ENCODE peak calls at places on chromosomes 13 and 19, in seven cellular contexts. One of them, this sample, is unnamed.

GRCh38 chr19:43957891-43958290 is 6.9 kb downstream of the ZNF221 start:
- DNase-seq in activated naive CD4-positive, alpha-beta T cell treated with anti-CD3 and anti-CD28 coated beads, Interleukin-2, amount 10 ng/mL, durations not matched to agents 7 days and 5 days: no peak
- DNase-seq in WERI-Rb-1: no peak
- DNase-seq in osteocyte: no peak
- DNase-seq in posterior cingulate gyrus: no peak
- DNase-seq in AG09319: peak; percentile 86
- DNase-seq in T-helper 2 cell: no peak
- DNase-seq in this sample: no peak

GRCh38 chr13:20528451-20528850 is 2.8 kb upstream of the CRYL1 start:
- DNase-seq in activated naive CD4-positive, alpha-beta T cell treated with anti-CD3 and anti-CD28 coated beads, Interleukin-2, amount 10 ng/mL, durations not matched to agents 7 days and 5 days: no peak
- DNase-seq in WERI-Rb-1: no peak
- DNase-seq in osteocyte: no peak
- DNase-seq in posterior cingulate gyrus: no peak
- DNase-seq in AG09319: no peak
- DNase-seq in T-helper 2 cell: peak; percentile 30
- DNase-seq in this sample: no peak

GRCh38 chr13:33904431-33904830 is 86.5 kb downstream of the RFC3 start:
- DNase-seq in activated naive CD4-positive, alpha-beta T cell treated with anti-CD3 and anti-CD28 coated beads, Interleukin-2, amount 10 ng/mL, durations not matched to agents 7 days and 5 days: no peak
- DNase-seq in WERI-Rb-1: peak; percentile 21
- DNase-seq in osteocyte: no peak
- DNase-seq in posterior cingulate gyrus: no peak
- DNase-seq in AG09319: no peak
- DNase-seq in T-helper 2 cell: no peak
- DNase-seq in this sample: no peak

GRCh38 chr13:41085961-41086360 is 24.7 kb downstream of the WBP4 start:
- DNase-seq in activated naive CD4-positive, alpha-beta T cell treated with anti-CD3 and anti-CD28 coated beads, Interleukin-2, amount 10 ng/mL, durations not matched to agents 7 days and 5 days: no peak
- DNase-seq in WERI-Rb-1: no peak
- DNase-seq in osteocyte: no peak
- DNase-seq in posterior cingulate gyrus: no peak
- DNase-seq in AG09319: no peak
- DNase-seq in T-helper 2 cell: no peak
- DNase-seq in this sample: no peak

GRCh38 chr19:29526730-29527499 is 1.1 kb downstream of the VSTM2B start:
- DNase-seq in activated naive CD4-positive, alpha-beta T cell treated with anti-CD3 and anti-CD28 coated beads, Interleukin-2, amount 10 ng/mL, durations not matched to agents 7 days and 5 days: no peak
- DNase-seq in WERI-Rb-1: no peak
- DNase-seq in osteocyte: no peak
- DNase-seq in posterior cingulate gyrus: no peak
- DNase-seq in AG09319: no peak
- DNase-seq in T-helper 2 cell: peak; percentile 19
- DNase-seq in this sample: no peak

GRCh38 chr13:80084086-80084676 is 256.7 kb downstream of the SPRY2 start:
- DNase-seq in activated naive CD4-positive, alpha-beta T cell treated with anti-CD3 and anti-CD28 coated beads, Interleukin-2, amount 10 ng/mL, durations not matched to agents 7 days and 5 days: no peak
- DNase-seq in WERI-Rb-1: no peak
- DNase-seq in osteocyte: no peak
- DNase-seq in posterior cingulate gyrus: no peak
- DNase-seq in AG09319: peak; percentile 89
- DNase-seq in T-helper 2 cell: no peak
- DNase-seq in this sample: no peak

GRCh38 chr19:35257113-35257461 is 8.3 kb downstream of the LSR start:
- DNase-seq in activated naive CD4-positive, alpha-beta T cell treated with anti-CD3 and anti-CD28 coated beads, Interleukin-2, amount 10 ng/mL, durations not matched to agents 7 days and 5 days: no peak
- DNase-seq in WERI-Rb-1: no peak
- DNase-seq in osteocyte: peak; percentile 62
- DNase-seq in posterior cingulate gyrus: no peak
- DNase-seq in AG09319: no peak
- DNase-seq in T-helper 2 cell: no peak
- DNase-seq in this sample: peak; percentile 49

GRCh38 chr13:93522486-93522885 is 295.9 kb downstream of the GPC6 start:
- DNase-seq in activated naive CD4-positive, alpha-beta T cell treated with anti-CD3 and anti-CD28 coated beads, Interleukin-2, amount 10 ng/mL, durations not matched to agents 7 days and 5 days: no peak
- DNase-seq in WERI-Rb-1: no peak
- DNase-seq in osteocyte: no peak
- DNase-seq in posterior cingulate gyrus: no peak
- DNase-seq in AG09319: no peak
- DNase-seq in T-helper 2 cell: no peak
- DNase-seq in this sample: no peak

GRCh38 chr19:1651548-1652394 is 644 bp downstream of the TCF3 start:
- DNase-seq in activated naive CD4-positive, alpha-beta T cell treated with anti-CD3 and anti-CD28 coated beads, Interleukin-2, amount 10 ng/mL, durations not matched to agents 7 days and 5 days: peak; percentile 59
- DNase-seq in WERI-Rb-1: peak; percentile 56
- DNase-seq in osteocyte: no peak
- DNase-seq in posterior cingulate gyrus: no peak
- DNase-seq in AG09319: no peak
- DNase-seq in T-helper 2 cell: peak; percentile 71
- DNase-seq in this sample: peak; percentile 72

GRCh38 chr13:111216166-111216960 is 101.3 kb downstream of the ARHGEF7 start:
- DNase-seq in activated naive CD4-positive, alpha-beta T cell treated with anti-CD3 and anti-CD28 coated beads, Interleukin-2, amount 10 ng/mL, durations not matched to agents 7 days and 5 days: peak; percentile 65
- DNase-seq in WERI-Rb-1: peak; percentile 73
- DNase-seq in osteocyte: peak; percentile 76
- DNase-seq in posterior cingulate gyrus: no peak
- DNase-seq in AG09319: no peak
- DNase-seq in T-helper 2 cell: peak; percentile 37
- DNase-seq in this sample: no peak

GRCh38 chr13:93529961-93530360 is 303.4 kb downstream of the GPC6 start:
- DNase-seq in activated naive CD4-positive, alpha-beta T cell treated with anti-CD3 and anti-CD28 coated beads, Interleukin-2, amount 10 ng/mL, durations not matched to agents 7 days and 5 days: no peak
- DNase-seq in WERI-Rb-1: no peak
- DNase-seq in osteocyte: no peak
- DNase-seq in posterior cingulate gyrus: no peak
- DNase-seq in AG09319: no peak
- DNase-seq in T-helper 2 cell: no peak
- DNase-seq in this sample: no peak

GRCh38 chr19:16380943-16381755 is 56.5 kb downstream of the KLF2 start:
- DNase-seq in activated naive CD4-positive, alpha-beta T cell treated with anti-CD3 and anti-CD28 coated beads, Interleukin-2, amount 10 ng/mL, durations not matched to agents 7 days and 5 days: no peak
- DNase-seq in WERI-Rb-1: no peak
- DNase-seq in osteocyte: no peak
- DNase-seq in posterior cingulate gyrus: no peak
- DNase-seq in AG09319: no peak
- DNase-seq in T-helper 2 cell: no peak
- DNase-seq in this sample: no peak

GRCh38 chr19:36796714-36796999 is 24.1 kb upstream of the ZNF850 start:
- DNase-seq in activated naive CD4-positive, alpha-beta T cell treated with anti-CD3 and anti-CD28 coated beads, Interleukin-2, amount 10 ng/mL, durations not matched to agents 7 days and 5 days: no peak
- DNase-seq in WERI-Rb-1: no peak
- DNase-seq in osteocyte: no peak
- DNase-seq in posterior cingulate gyrus: no peak
- DNase-seq in AG09319: no peak
- DNase-seq in T-helper 2 cell: no peak
- DNase-seq in this sample: no peak

GRCh38 chr19:33487901-33488817 is 33.4 kb downstream of the PEPD start:
- DNase-seq in activated naive CD4-positive, alpha-beta T cell treated with anti-CD3 and anti-CD28 coated beads, Interleukin-2, amount 10 ng/mL, durations not matched to agents 7 days and 5 days: no peak
- DNase-seq in WERI-Rb-1: no peak
- DNase-seq in osteocyte: no peak
- DNase-seq in posterior cingulate gyrus: no peak
- DNase-seq in AG09319: no peak
- DNase-seq in T-helper 2 cell: no peak
- DNase-seq in this sample: no peak

GRCh38 chr13:69324109-69324886 is 783.3 kb upstream of the ATXN8OS start:
- DNase-seq in activated naive CD4-positive, alpha-beta T cell treated with anti-CD3 and anti-CD28 coated beads, Interleukin-2, amount 10 ng/mL, durations not matched to agents 7 days and 5 days: no peak
- DNase-seq in WERI-Rb-1: no peak
- DNase-seq in osteocyte: no peak
- DNase-seq in posterior cingulate gyrus: no peak
- DNase-seq in AG09319: no peak
- DNase-seq in T-helper 2 cell: no peak
- DNase-seq in this sample: no peak

GRCh38 chr19:29873024-29873800 is 61.4 kb downstream of the CCNE1 start:
- DNase-seq in activated naive CD4-positive, alpha-beta T cell treated with anti-CD3 and anti-CD28 coated beads, Interleukin-2, amount 10 ng/mL, durations not matched to agents 7 days and 5 days: peak; percentile 77
- DNase-seq in WERI-Rb-1: peak; percentile 74
- DNase-seq in osteocyte: peak; percentile 88
- DNase-seq in posterior cingulate gyrus: peak; percentile 65
- DNase-seq in AG09319: no peak
- DNase-seq in T-helper 2 cell: peak; percentile 57
- DNase-seq in this sample: peak; percentile 83

GRCh38 chr19:2949939-2950285 is 5.1 kb upstream of the ZNF77 start:
- DNase-seq in activated naive CD4-positive, alpha-beta T cell treated with anti-CD3 and anti-CD28 coated beads, Interleukin-2, amount 10 ng/mL, durations not matched to agents 7 days and 5 days: no peak
- DNase-seq in WERI-Rb-1: peak; percentile 26
- DNase-seq in osteocyte: no peak
- DNase-seq in posterior cingulate gyrus: peak; percentile 25
- DNase-seq in AG09319: no peak
- DNase-seq in T-helper 2 cell: no peak
- DNase-seq in this sample: no peak

GRCh38 chr19:16942583-16942982 is 53.8 kb downstream of the F2RL3 start:
- DNase-seq in activated naive CD4-positive, alpha-beta T cell treated with anti-CD3 and anti-CD28 coated beads, Interleukin-2, amount 10 ng/mL, durations not matched to agents 7 days and 5 days: no peak
- DNase-seq in WERI-Rb-1: no peak
- DNase-seq in osteocyte: peak; percentile 74
- DNase-seq in posterior cingulate gyrus: no peak
- DNase-seq in AG09319: no peak
- DNase-seq in T-helper 2 cell: no peak
- DNase-seq in this sample: peak; percentile 15

GRCh38 chr19:48607359-48607755 is 815 bp downstream of the SPACA4 start:
- DNase-seq in activated naive CD4-positive, alpha-beta T cell treated with anti-CD3 and anti-CD28 coated beads, Interleukin-2, amount 10 ng/mL, durations not matched to agents 7 days and 5 days: no peak
- DNase-seq in WERI-Rb-1: no peak
- DNase-seq in osteocyte: no peak
- DNase-seq in posterior cingulate gyrus: no peak
- DNase-seq in AG09319: no peak
- DNase-seq in T-helper 2 cell: no peak
- DNase-seq in this sample: no peak

GRCh38 chr13:44458313-44458975 is 84.8 kb downstream of the SERP2 start:
- DNase-seq in activated naive CD4-positive, alpha-beta T cell treated with anti-CD3 and anti-CD28 coated beads, Interleukin-2, amount 10 ng/mL, durations not matched to agents 7 days and 5 days: no peak
- DNase-seq in WERI-Rb-1: no peak
- DNase-seq in osteocyte: no peak
- DNase-seq in posterior cingulate gyrus: no peak
- DNase-seq in AG09319: no peak
- DNase-seq in T-helper 2 cell: no peak
- DNase-seq in this sample: no peak

GRCh38 chr19:3231288-3231687 is 6.8 kb downstream of the CELF5 start:
- DNase-seq in activated naive CD4-positive, alpha-beta T cell treated with anti-CD3 and anti-CD28 coated beads, Interleukin-2, amount 10 ng/mL, durations not matched to agents 7 days and 5 days: no peak
- DNase-seq in WERI-Rb-1: no peak
- DNase-seq in osteocyte: no peak
- DNase-seq in posterior cingulate gyrus: no peak
- DNase-seq in AG09319: no peak
- DNase-seq in T-helper 2 cell: no peak
- DNase-seq in this sample: no peak

GRCh38 chr19:15120135-15121026 is 13.2 kb downstream of the SYDE1 start:
- DNase-seq in activated naive CD4-positive, alpha-beta T cell treated with anti-CD3 and anti-CD28 coated beads, Interleukin-2, amount 10 ng/mL, durations not matched to agents 7 days and 5 days: no peak
- DNase-seq in WERI-Rb-1: no peak
- DNase-seq in osteocyte: no peak
- DNase-seq in posterior cingulate gyrus: no peak
- DNase-seq in AG09319: no peak
- DNase-seq in T-helper 2 cell: no peak
- DNase-seq in this sample: no peak

GRCh38 chr19:16301999-16302694 is 22.5 kb upstream of the KLF2 start:
- DNase-seq in activated naive CD4-positive, alpha-beta T cell treated with anti-CD3 and anti-CD28 coated beads, Interleukin-2, amount 10 ng/mL, durations not matched to agents 7 days and 5 days: no peak
- DNase-seq in WERI-Rb-1: no peak
- DNase-seq in osteocyte: no peak
- DNase-seq in posterior cingulate gyrus: no peak
- DNase-seq in AG09319: no peak
- DNase-seq in T-helper 2 cell: no peak
- DNase-seq in this sample: no peak

GRCh38 chr19:42589792-42590191 is 4.9 kb downstream of the CEACAM8 start:
- DNase-seq in activated naive CD4-positive, alpha-beta T cell treated with anti-CD3 and anti-CD28 coated beads, Interleukin-2, amount 10 ng/mL, durations not matched to agents 7 days and 5 days: no peak
- DNase-seq in WERI-Rb-1: no peak
- DNase-seq in osteocyte: no peak
- DNase-seq in posterior cingulate gyrus: no peak
- DNase-seq in AG09319: no peak
- DNase-seq in T-helper 2 cell: no peak
- DNase-seq in this sample: no peak

GRCh38 chr13:47420568-47420967 is 523.7 kb upstream of the HTR2A start:
- DNase-seq in activated naive CD4-positive, alpha-beta T cell treated with anti-CD3 and anti-CD28 coated beads, Interleukin-2, amount 10 ng/mL, durations not matched to agents 7 days and 5 days: no peak
- DNase-seq in WERI-Rb-1: no peak
- DNase-seq in osteocyte: no peak
- DNase-seq in posterior cingulate gyrus: no peak
- DNase-seq in AG09319: no peak
- DNase-seq in T-helper 2 cell: no peak
- DNase-seq in this sample: no peak

GRCh38 chr13:112444416-112445399 is 68.6 kb downstream of the SPACA7 start:
- DNase-seq in activated naive CD4-positive, alpha-beta T cell treated with anti-CD3 and anti-CD28 coated beads, Interleukin-2, amount 10 ng/mL, durations not matched to agents 7 days and 5 days: peak; percentile 19
- DNase-seq in WERI-Rb-1: no peak
- DNase-seq in osteocyte: peak; percentile 83
- DNase-seq in posterior cingulate gyrus: no peak
- DNase-seq in AG09319: no peak
- DNase-seq in T-helper 2 cell: no peak
- DNase-seq in this sample: no peak

GRCh38 chr13:78238911-78239310 is 320.3 kb upstream of the EDNRB start:
- DNase-seq in activated naive CD4-positive, alpha-beta T cell treated with anti-CD3 and anti-CD28 coated beads, Interleukin-2, amount 10 ng/mL, durations not matched to agents 7 days and 5 days: no peak
- DNase-seq in WERI-Rb-1: no peak
- DNase-seq in osteocyte: no peak
- DNase-seq in posterior cingulate gyrus: no peak
- DNase-seq in AG09319: no peak
- DNase-seq in T-helper 2 cell: no peak
- DNase-seq in this sample: no peak

GRCh38 chr19:11130824-11131455 is 24.6 kb downstream of the SPC24 start:
- DNase-seq in activated naive CD4-positive, alpha-beta T cell treated with anti-CD3 and anti-CD28 coated beads, Interleukin-2, amount 10 ng/mL, durations not matched to agents 7 days and 5 days: peak; percentile 78
- DNase-seq in WERI-Rb-1: peak; percentile 86
- DNase-seq in osteocyte: peak; percentile 92
- DNase-seq in posterior cingulate gyrus: peak; percentile 78
- DNase-seq in AG09319: no peak
- DNase-seq in T-helper 2 cell: peak; percentile 58
- DNase-seq in this sample: peak; percentile 85

This sample was measured in type B pancreatic cell.